ENCODE peak calls at places on chromosomes 5 and 9, in six cellular contexts. One of them, this sample, is unnamed.

GRCh38 chr5:72511371-72512178 is 4.4 kb upstream of the ZNF366 start:
- DNase-seq in OCI-LY7: no peak
- DNase-seq in fibroblast of pulmonary artery: no peak
- DNase-seq in transverse colon: no peak
- DNase-seq in endothelial cell: no peak
- DNase-seq in choroid plexus epithelial cell: peak
- DNase-seq in this sample: no peak

GRCh38 chr5:174532453-174533126 is 191.8 kb upstream of the MSX2 start:
- DNase-seq in OCI-LY7: no peak
- DNase-seq in fibroblast of pulmonary artery: peak
- DNase-seq in transverse colon: peak
- DNase-seq in endothelial cell: peak
- DNase-seq in choroid plexus epithelial cell: peak
- DNase-seq in this sample: no peak

GRCh38 chr9:134381671-134382505 is 55.6 kb downstream of the RXRA start:
- DNase-seq in OCI-LY7: peak
- DNase-seq in fibroblast of pulmonary artery: no peak
- DNase-seq in transverse colon: peak
- DNase-seq in endothelial cell: peak
- DNase-seq in choroid plexus epithelial cell: peak
- DNase-seq in this sample: peak

GRCh38 chr5:103188436-103188835 is 68.3 kb downstream of the PPIP5K2 start:
- DNase-seq in OCI-LY7: no peak
- DNase-seq in fibroblast of pulmonary artery: no peak
- DNase-seq in transverse colon: no peak
- DNase-seq in endothelial cell: no peak
- DNase-seq in choroid plexus epithelial cell: no peak
- DNase-seq in this sample: no peak

GRCh38 chr9:77830618-77831285 is 182.6 kb upstream of the GNA14 start:
- DNase-seq in OCI-LY7: no peak
- DNase-seq in fibroblast of pulmonary artery: no peak
- DNase-seq in transverse colon: no peak
- DNase-seq in endothelial cell: no peak
- DNase-seq in choroid plexus epithelial cell: no peak
- DNase-seq in this sample: no peak

GRCh38 chr5:61301820-61302563 is 30.1 kb upstream of the ZSWIM6 start:
- DNase-seq in OCI-LY7: no peak
- DNase-seq in fibroblast of pulmonary artery: peak
- DNase-seq in transverse colon: peak
- DNase-seq in endothelial cell: no peak
- DNase-seq in choroid plexus epithelial cell: peak
- DNase-seq in this sample: no peak

GRCh38 chr5:139644646-139645494 is 3.3 kb upstream of the CXXC5 start:
- DNase-seq in OCI-LY7: no peak
- DNase-seq in fibroblast of pulmonary artery: no peak
- DNase-seq in transverse colon: no peak
- DNase-seq in endothelial cell: no peak
- DNase-seq in choroid plexus epithelial cell: no peak
- DNase-seq in this sample: no peak

GRCh38 chr5:527646-528591 is 3.7 kb upstream of the SLC9A3 start:
- DNase-seq in OCI-LY7: no peak
- DNase-seq in fibroblast of pulmonary artery: no peak
- DNase-seq in transverse colon: no peak
- DNase-seq in endothelial cell: peak
- DNase-seq in choroid plexus epithelial cell: no peak
- DNase-seq in this sample: no peak

GRCh38 chr9:130343445-130343918 is 77.9 kb downstream of the HMCN2 start:
- DNase-seq in OCI-LY7: peak
- DNase-seq in fibroblast of pulmonary artery: no peak
- DNase-seq in transverse colon: no peak
- DNase-seq in endothelial cell: peak
- DNase-seq in choroid plexus epithelial cell: no peak
- DNase-seq in this sample: no peak

GRCh38 chr5:96141749-96142148 is 180.1 kb upstream of the ELL2 start:
- DNase-seq in OCI-LY7: no peak
- DNase-seq in fibroblast of pulmonary artery: peak
- DNase-seq in transverse colon: no peak
- DNase-seq in endothelial cell: no peak
- DNase-seq in choroid plexus epithelial cell: peak
- DNase-seq in this sample: no peak

GRCh38 chr5:158140120-158140778 is 281.3 kb upstream of the CLINT1 start:
- DNase-seq in OCI-LY7: no peak
- DNase-seq in fibroblast of pulmonary artery: no peak
- DNase-seq in transverse colon: no peak
- DNase-seq in endothelial cell: no peak
- DNase-seq in choroid plexus epithelial cell: peak
- DNase-seq in this sample: no peak

GRCh38 chr9:76701441-76702031 is 62.7 kb upstream of the PCA3 start:
- DNase-seq in OCI-LY7: no peak
- DNase-seq in fibroblast of pulmonary artery: peak
- DNase-seq in transverse colon: no peak
- DNase-seq in endothelial cell: no peak
- DNase-seq in choroid plexus epithelial cell: no peak
- DNase-seq in this sample: no peak

GRCh38 chr5:150778103-150778516 is 447 bp upstream of the SMIM3 start:
- DNase-seq in OCI-LY7: no peak
- DNase-seq in fibroblast of pulmonary artery: peak
- DNase-seq in transverse colon: no peak
- DNase-seq in endothelial cell: no peak
- DNase-seq in choroid plexus epithelial cell: peak
- DNase-seq in this sample: no peak

GRCh38 chr5:60945760-60946253 is 802 bp downstream of the NDUFAF2 start:
- DNase-seq in OCI-LY7: no peak
- DNase-seq in fibroblast of pulmonary artery: peak
- DNase-seq in transverse colon: no peak
- DNase-seq in endothelial cell: no peak
- DNase-seq in choroid plexus epithelial cell: peak
- DNase-seq in this sample: no peak

GRCh38 chr5:142246263-142246662 is 78.6 kb downstream of the SPRY4 start:
- DNase-seq in OCI-LY7: no peak
- DNase-seq in fibroblast of pulmonary artery: peak
- DNase-seq in transverse colon: no peak
- DNase-seq in endothelial cell: no peak
- DNase-seq in choroid plexus epithelial cell: peak
- DNase-seq in this sample: no peak

GRCh38 chr9:85600675-85601263 is 141.0 kb downstream of the AGTPBP1 start:
- DNase-seq in OCI-LY7: no peak
- DNase-seq in fibroblast of pulmonary artery: no peak
- DNase-seq in transverse colon: no peak
- DNase-seq in endothelial cell: no peak
- DNase-seq in choroid plexus epithelial cell: no peak
- DNase-seq in this sample: no peak

GRCh38 chr5:32710859-32711692 is at the start of gene NPR3:
- DNase-seq in OCI-LY7: no peak
- DNase-seq in fibroblast of pulmonary artery: peak
- DNase-seq in transverse colon: peak
- DNase-seq in endothelial cell: peak
- DNase-seq in choroid plexus epithelial cell: peak
- DNase-seq in this sample: no peak

GRCh38 chr9:126647585-126648110 is 33.9 kb downstream of the LMX1B start:
- DNase-seq in OCI-LY7: no peak
- DNase-seq in fibroblast of pulmonary artery: no peak
- DNase-seq in transverse colon: no peak
- DNase-seq in endothelial cell: no peak
- DNase-seq in choroid plexus epithelial cell: no peak
- DNase-seq in this sample: no peak

GRCh38 chr9:126642839-126643238 is 29.1 kb downstream of the LMX1B start:
- DNase-seq in OCI-LY7: no peak
- DNase-seq in fibroblast of pulmonary artery: no peak
- DNase-seq in transverse colon: no peak
- DNase-seq in endothelial cell: no peak
- DNase-seq in choroid plexus epithelial cell: no peak
- DNase-seq in this sample: no peak

GRCh38 chr9:126643945-126644527 is 30.3 kb downstream of the LMX1B start:
- DNase-seq in OCI-LY7: no peak
- DNase-seq in fibroblast of pulmonary artery: no peak
- DNase-seq in transverse colon: no peak
- DNase-seq in endothelial cell: no peak
- DNase-seq in choroid plexus epithelial cell: no peak
- DNase-seq in this sample: no peak

GRCh38 chr9:126649477-126649876 is 35.7 kb downstream of the LMX1B start:
- DNase-seq in OCI-LY7: no peak
- DNase-seq in fibroblast of pulmonary artery: no peak
- DNase-seq in transverse colon: no peak
- DNase-seq in endothelial cell: no peak
- DNase-seq in choroid plexus epithelial cell: no peak
- DNase-seq in this sample: no peak

GRCh38 chr9:126646162-126646561 is 32.4 kb downstream of the LMX1B start:
- DNase-seq in OCI-LY7: no peak
- DNase-seq in fibroblast of pulmonary artery: no peak
- DNase-seq in transverse colon: no peak
- DNase-seq in endothelial cell: no peak
- DNase-seq in choroid plexus epithelial cell: no peak
- DNase-seq in this sample: no peak
- TF ChIP-seq CTCF in OCI-LY7: no peak
- TF ChIP-seq CTCF in fibroblast of pulmonary artery: no peak
- TF ChIP-seq CTCF in transverse colon: no peak
- TF ChIP-seq CTCF in endothelial cell: no peak
- TF ChIP-seq CTCF in choroid plexus epithelial cell: no peak
- TF ChIP-seq CTCF in this sample: no peak

GRCh38 chr5:173055983-173056782 is at the start of gene CREBRF:
- DNase-seq in OCI-LY7: peak
- DNase-seq in fibroblast of pulmonary artery: peak
- DNase-seq in transverse colon: peak
- DNase-seq in endothelial cell: peak
- DNase-seq in choroid plexus epithelial cell: peak
- DNase-seq in this sample: peak

GRCh38 chr5:173055722-173055982 is 500 bp upstream of the CREBRF start:
- DNase-seq in OCI-LY7: peak
- DNase-seq in fibroblast of pulmonary artery: no peak
- DNase-seq in transverse colon: no peak
- DNase-seq in endothelial cell: no peak
- DNase-seq in choroid plexus epithelial cell: no peak
- DNase-seq in this sample: no peak

GRCh38 chr5:173055042-173055721 is 970 bp upstream of the CREBRF start:
- DNase-seq in OCI-LY7: no peak
- DNase-seq in fibroblast of pulmonary artery: no peak
- DNase-seq in transverse colon: no peak
- DNase-seq in endothelial cell: no peak
- DNase-seq in choroid plexus epithelial cell: no peak
- DNase-seq in this sample: no peak

GRCh38 chr5:173056783-173057061 is 570 bp downstream of the CREBRF start:
- DNase-seq in OCI-LY7: no peak
- DNase-seq in fibroblast of pulmonary artery: no peak
- DNase-seq in transverse colon: no peak
- DNase-seq in endothelial cell: peak
- DNase-seq in choroid plexus epithelial cell: no peak
- DNase-seq in this sample: peak

DNA sequence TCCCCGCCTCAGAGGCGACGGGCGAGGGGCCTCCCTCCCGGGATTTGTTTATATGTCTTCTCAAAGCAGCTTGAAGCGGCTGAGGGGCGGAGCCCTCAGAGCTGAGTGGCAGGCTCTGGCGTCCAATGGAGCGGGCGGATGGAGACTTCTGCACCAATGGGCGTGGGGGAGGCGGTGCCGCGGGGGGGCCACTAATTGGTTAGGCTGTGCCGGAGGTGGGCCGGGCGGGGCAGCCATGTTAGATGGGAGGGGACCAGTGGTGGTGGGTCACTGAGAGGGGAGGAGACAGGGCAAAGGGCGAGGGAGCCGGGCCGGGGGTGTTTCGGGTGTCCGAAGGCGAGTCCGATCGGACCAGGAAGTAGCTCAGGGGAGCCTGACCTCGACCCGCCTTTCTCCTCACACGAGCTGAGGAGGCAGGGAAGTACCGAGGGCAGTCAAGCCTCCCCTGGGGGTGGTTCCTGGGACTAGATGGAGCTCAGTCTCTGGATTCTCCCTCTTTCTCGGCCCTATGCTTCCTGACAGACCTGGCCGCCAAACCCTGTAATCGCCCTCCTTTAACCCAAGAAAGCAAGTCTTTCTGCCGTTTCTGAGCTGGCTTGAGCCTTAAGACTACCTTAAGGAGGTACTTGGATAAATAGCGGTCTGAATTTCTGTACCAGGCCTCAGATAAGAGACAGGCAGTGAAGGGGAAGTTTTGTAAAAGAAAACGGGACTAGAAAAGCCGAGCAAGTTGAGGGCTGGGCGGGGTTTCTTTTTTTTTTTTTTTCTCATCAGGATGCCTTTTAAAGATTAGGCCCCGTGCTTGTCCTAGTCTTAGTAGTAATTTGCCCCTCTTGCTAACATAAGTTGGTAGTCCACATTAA is 1.1 kb downstream of the CREBRF start:
- DNase-seq in OCI-LY7: peak
- DNase-seq in fibroblast of pulmonary artery: peak
- DNase-seq in transverse colon: peak
- DNase-seq in endothelial cell: peak
- DNase-seq in choroid plexus epithelial cell: peak
- DNase-seq in this sample: peak
- TF ChIP-seq CTCF in OCI-LY7: no peak
- TF ChIP-seq CTCF in fibroblast of pulmonary artery: peak
- TF ChIP-seq CTCF in transverse colon: peak
- TF ChIP-seq CTCF in endothelial cell: no peak
- TF ChIP-seq CTCF in choroid plexus epithelial cell: peak
- TF ChIP-seq CTCF in this sample: no peak

GRCh38 chr9:88952086-88952615 is 39.1 kb upstream of the S1PR3 start:
- DNase-seq in OCI-LY7: no peak
- DNase-seq in fibroblast of pulmonary artery: no peak
- DNase-seq in transverse colon: no peak
- DNase-seq in endothelial cell: no peak
- DNase-seq in choroid plexus epithelial cell: no peak
- DNase-seq in this sample: no peak

GRCh38 chr9:88950341-88951141 is 40.7 kb upstream of the S1PR3 start:
- DNase-seq in OCI-LY7: no peak
- DNase-seq in fibroblast of pulmonary artery: peak
- DNase-seq in transverse colon: no peak
- DNase-seq in endothelial cell: no peak
- DNase-seq in choroid plexus epithelial cell: peak
- DNase-seq in this sample: no peak

GRCh38 chr9:88949961-88950340 is 41.3 kb upstream of the S1PR3 start:
- DNase-seq in OCI-LY7: no peak
- DNase-seq in fibroblast of pulmonary artery: no peak
- DNase-seq in transverse colon: no peak
- DNase-seq in endothelial cell: no peak
- DNase-seq in choroid plexus epithelial cell: peak
- DNase-seq in this sample: no peak

GRCh38 chr9:88949425-88949824 is 41.8 kb upstream of the S1PR3 start:
- DNase-seq in OCI-LY7: no peak
- DNase-seq in fibroblast of pulmonary artery: peak
- DNase-seq in transverse colon: no peak
- DNase-seq in endothelial cell: no peak
- DNase-seq in choroid plexus epithelial cell: peak
- DNase-seq in this sample: no peak

DNA sequence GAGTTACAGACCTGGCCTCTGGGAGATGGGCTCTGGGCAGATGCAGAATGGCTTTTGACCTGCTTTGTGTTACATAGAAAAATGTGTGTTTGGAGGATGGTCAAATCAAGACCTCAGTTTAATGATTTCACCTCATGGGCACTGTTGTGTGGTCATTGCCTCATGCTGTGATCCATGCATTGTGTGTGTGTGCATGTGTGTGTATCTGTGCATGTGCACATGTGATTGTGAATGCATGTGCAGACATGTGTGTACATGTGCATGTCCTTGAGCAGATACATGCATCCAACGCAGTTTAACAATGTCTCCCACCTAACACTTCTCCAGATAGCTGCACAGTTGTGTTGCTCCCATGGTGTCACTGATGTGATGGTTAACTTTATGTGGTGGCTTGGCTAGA is 40.1 kb upstream of the S1PR3 start:
- DNase-seq in OCI-LY7: no peak
- DNase-seq in fibroblast of pulmonary artery: no peak
- DNase-seq in transverse colon: no peak
- DNase-seq in endothelial cell: no peak
- DNase-seq in choroid plexus epithelial cell: no peak
- DNase-seq in this sample: no peak
- TF ChIP-seq CTCF in OCI-LY7: no peak
- TF ChIP-seq CTCF in fibroblast of pulmonary artery: no peak
- TF ChIP-seq CTCF in transverse colon: no peak
- TF ChIP-seq CTCF in endothelial cell: no peak
- TF ChIP-seq CTCF in choroid plexus epithelial cell: no peak
- TF ChIP-seq CTCF in this sample: no peak

GRCh38 chr9:135924628-135925338 is 17.4 kb upstream of the CAMSAP1 start:
- DNase-seq in OCI-LY7: peak
- DNase-seq in fibroblast of pulmonary artery: no peak
- DNase-seq in transverse colon: no peak
- DNase-seq in endothelial cell: no peak
- DNase-seq in choroid plexus epithelial cell: no peak
- DNase-seq in this sample: no peak
- TF ChIP-seq CTCF in OCI-LY7: peak
- TF ChIP-seq CTCF in fibroblast of pulmonary artery: no peak
- TF ChIP-seq CTCF in transverse colon: no peak
- TF ChIP-seq CTCF in endothelial cell: no peak
- TF ChIP-seq CTCF in choroid plexus epithelial cell: no peak
- TF ChIP-seq CTCF in this sample: no peak